ENCODE peak calls at places on chromosomes 13 and 19, in ten cellular contexts. One of them, this sample, is unnamed.

GRCh38 chr13:76690611-76691010 is 195.6 kb downstream of the KCTD12 start:
- DNase-seq in left ventricle myocardium inferior: no peak
- DNase-seq in H7: no peak
- DNase-seq in naive thymus-derived CD4-positive, alpha-beta T cell: no peak
- DNase-seq in mesendoderm: no peak
- DNase-seq in CD8-positive, alpha-beta memory T cell: no peak
- DNase-seq in tibial artery: no peak
- DNase-seq in fibroblast of lung: no peak
- DNase-seq in brain microvascular endothelial cell: no peak
- DNase-seq in left lung: no peak
- DNase-seq in this sample: no peak

GRCh38 chr19:2607712-2608601 is 94.5 kb downstream of the GNG7 start:
- DNase-seq in left ventricle myocardium inferior: no peak
- DNase-seq in H7: peak; percentile 51
- DNase-seq in naive thymus-derived CD4-positive, alpha-beta T cell: peak; percentile 71
- DNase-seq in mesendoderm: no peak
- DNase-seq in CD8-positive, alpha-beta memory T cell: peak; percentile 72
- DNase-seq in tibial artery: no peak
- DNase-seq in fibroblast of lung: no peak
- DNase-seq in brain microvascular endothelial cell: no peak
- DNase-seq in left lung: no peak
- DNase-seq in this sample: no peak

GRCh38 chr19:33712268-33712667 is 84.4 kb upstream of the KCTD15 start:
- DNase-seq in left ventricle myocardium inferior: no peak
- DNase-seq in H7: no peak
- DNase-seq in naive thymus-derived CD4-positive, alpha-beta T cell: no peak
- DNase-seq in mesendoderm: no peak
- DNase-seq in CD8-positive, alpha-beta memory T cell: no peak
- DNase-seq in tibial artery: no peak
- DNase-seq in fibroblast of lung: no peak
- DNase-seq in brain microvascular endothelial cell: no peak
- DNase-seq in left lung: peak; percentile 15
- DNase-seq in this sample: no peak

GRCh38 chr13:110109910-110110309 is 197.0 kb downstream of the COL4A1 start:
- DNase-seq in left ventricle myocardium inferior: peak; percentile 80
- DNase-seq in H7: peak; percentile 80
- DNase-seq in naive thymus-derived CD4-positive, alpha-beta T cell: no peak
- DNase-seq in mesendoderm: peak; percentile 65
- DNase-seq in CD8-positive, alpha-beta memory T cell: no peak
- DNase-seq in tibial artery: peak; percentile 92
- DNase-seq in fibroblast of lung: peak; percentile 96
- DNase-seq in brain microvascular endothelial cell: peak; percentile 90
- DNase-seq in left lung: peak; percentile 63
- DNase-seq in this sample: peak; percentile 97

GRCh38 chr19:48874309-48875135 is 2.3 kb downstream of the PPP1R15A start:
- DNase-seq in left ventricle myocardium inferior: no peak
- DNase-seq in H7: no peak
- DNase-seq in naive thymus-derived CD4-positive, alpha-beta T cell: peak; percentile 24
- DNase-seq in mesendoderm: no peak
- DNase-seq in CD8-positive, alpha-beta memory T cell: no peak
- DNase-seq in tibial artery: peak; percentile 77
- DNase-seq in fibroblast of lung: peak; percentile 76
- DNase-seq in brain microvascular endothelial cell: peak; percentile 51
- DNase-seq in left lung: peak; percentile 58
- DNase-seq in this sample: peak; percentile 81

GRCh38 chr19:52691215-52691610 is 43.6 kb downstream of the ZNF611 start:
- DNase-seq in left ventricle myocardium inferior: peak; percentile 16
- DNase-seq in H7: no peak
- DNase-seq in naive thymus-derived CD4-positive, alpha-beta T cell: no peak
- DNase-seq in mesendoderm: peak; percentile 36
- DNase-seq in CD8-positive, alpha-beta memory T cell: no peak
- DNase-seq in tibial artery: no peak
- DNase-seq in fibroblast of lung: no peak
- DNase-seq in brain microvascular endothelial cell: no peak
- DNase-seq in left lung: no peak
- DNase-seq in this sample: no peak

GRCh38 chr13:73943137-73943964 is 190.9 kb downstream of the KLF12 start:
- DNase-seq in left ventricle myocardium inferior: no peak
- DNase-seq in H7: no peak
- DNase-seq in naive thymus-derived CD4-positive, alpha-beta T cell: peak; percentile 44
- DNase-seq in mesendoderm: no peak
- DNase-seq in CD8-positive, alpha-beta memory T cell: no peak
- DNase-seq in tibial artery: no peak
- DNase-seq in fibroblast of lung: no peak
- DNase-seq in brain microvascular endothelial cell: no peak
- DNase-seq in left lung: no peak
- DNase-seq in this sample: no peak

GRCh38 chr13:32878172-32878571 is 138.1 kb upstream of the KL start:
- DNase-seq in left ventricle myocardium inferior: no peak
- DNase-seq in H7: no peak
- DNase-seq in naive thymus-derived CD4-positive, alpha-beta T cell: no peak
- DNase-seq in mesendoderm: peak; percentile 70
- DNase-seq in CD8-positive, alpha-beta memory T cell: no peak
- DNase-seq in tibial artery: no peak
- DNase-seq in fibroblast of lung: peak; percentile 71
- DNase-seq in brain microvascular endothelial cell: no peak
- DNase-seq in left lung: no peak
- DNase-seq in this sample: no peak

GRCh38 chr19:17481986-17482385 is 11.7 kb downstream of the SLC27A1 start:
- DNase-seq in left ventricle myocardium inferior: no peak
- DNase-seq in H7: no peak
- DNase-seq in naive thymus-derived CD4-positive, alpha-beta T cell: no peak
- DNase-seq in mesendoderm: no peak
- DNase-seq in CD8-positive, alpha-beta memory T cell: no peak
- DNase-seq in tibial artery: no peak
- DNase-seq in fibroblast of lung: no peak
- DNase-seq in brain microvascular endothelial cell: no peak
- DNase-seq in left lung: no peak
- DNase-seq in this sample: no peak

GRCh38 chr13:107342747-107343146 is 774.8 kb upstream of the ARGLU1 start:
- DNase-seq in left ventricle myocardium inferior: no peak
- DNase-seq in H7: no peak
- DNase-seq in naive thymus-derived CD4-positive, alpha-beta T cell: no peak
- DNase-seq in mesendoderm: peak; percentile 12
- DNase-seq in CD8-positive, alpha-beta memory T cell: no peak
- DNase-seq in tibial artery: no peak
- DNase-seq in fibroblast of lung: no peak
- DNase-seq in brain microvascular endothelial cell: no peak
- DNase-seq in left lung: no peak
- DNase-seq in this sample: no peak

GRCh38 chr13:32228330-32229041 is 86.7 kb downstream of the ZAR1L start:
- DNase-seq in left ventricle myocardium inferior: no peak
- DNase-seq in H7: no peak
- DNase-seq in naive thymus-derived CD4-positive, alpha-beta T cell: no peak
- DNase-seq in mesendoderm: peak; percentile 73
- DNase-seq in CD8-positive, alpha-beta memory T cell: no peak
- DNase-seq in tibial artery: no peak
- DNase-seq in fibroblast of lung: peak; percentile 76
- DNase-seq in brain microvascular endothelial cell: peak; percentile 55
- DNase-seq in left lung: no peak
- DNase-seq in this sample: peak; percentile 51

DNA sequence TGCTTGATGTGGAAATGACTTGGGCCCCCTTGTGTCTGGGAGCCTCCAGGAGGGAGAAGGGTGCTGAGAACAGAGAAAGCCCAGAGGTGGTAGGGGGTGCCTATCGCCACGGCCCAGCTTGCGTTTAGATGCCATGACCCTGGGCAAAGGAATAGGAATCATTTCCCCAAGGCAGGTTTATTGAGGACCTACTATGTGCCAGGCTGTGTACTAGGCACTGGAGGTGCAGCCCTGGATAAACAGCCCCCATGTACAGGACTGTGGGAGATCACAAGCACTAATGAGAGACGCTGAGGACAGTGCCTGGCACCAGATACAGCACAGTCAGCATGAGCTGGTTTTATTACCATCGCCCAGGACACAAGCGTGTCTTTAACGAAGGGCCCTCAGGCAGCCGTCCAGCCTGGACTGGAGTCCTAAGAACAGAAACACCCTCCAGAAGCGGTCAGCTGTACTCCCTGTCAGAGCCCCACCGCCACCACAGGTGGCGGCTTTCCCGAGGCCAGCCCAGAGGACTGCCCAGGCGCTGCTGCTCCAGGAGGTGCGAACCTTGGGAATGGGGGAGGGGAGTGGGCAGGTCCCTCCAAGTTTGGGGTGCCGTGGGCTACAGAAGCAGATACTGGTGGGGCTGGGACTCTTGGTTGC is 4.6 kb downstream of the TMEM147 start:
- DNase-seq in left ventricle myocardium inferior: no peak
- DNase-seq in H7: no peak
- DNase-seq in naive thymus-derived CD4-positive, alpha-beta T cell: no peak
- DNase-seq in mesendoderm: no peak
- DNase-seq in CD8-positive, alpha-beta memory T cell: no peak
- DNase-seq in tibial artery: no peak
- DNase-seq in fibroblast of lung: no peak
- DNase-seq in brain microvascular endothelial cell: no peak
- DNase-seq in left lung: no peak
- DNase-seq in this sample: no peak
- H3K36me3 ChIP-seq in left ventricle myocardium inferior: peaks cover 12% of the 10 kb centered on the region
- H3K36me3 ChIP-seq in H7: peaks cover 6% of the 10 kb centered on the region
- H3K36me3 ChIP-seq in naive thymus-derived CD4-positive, alpha-beta T cell: no peaks in the 10 kb centered on the region
- H3K36me3 ChIP-seq in mesendoderm: peaks cover 2% of the 10 kb centered on the region
- H3K36me3 ChIP-seq in CD8-positive, alpha-beta memory T cell: no peaks in the 10 kb centered on the region
- H3K36me3 ChIP-seq in tibial artery: peaks cover 8% of the 10 kb centered on the region
- H3K36me3 ChIP-seq in fibroblast of lung: no peaks in the 10 kb centered on the region
- H3K36me3 ChIP-seq in brain microvascular endothelial cell: peaks cover 2% of the 10 kb centered on the region
- H3K36me3 ChIP-seq in left lung: peaks cover 15% of the 10 kb centered on the region
- H3K36me3 ChIP-seq in this sample: peaks cover 34% of the 10 kb centered on the region

DNA sequence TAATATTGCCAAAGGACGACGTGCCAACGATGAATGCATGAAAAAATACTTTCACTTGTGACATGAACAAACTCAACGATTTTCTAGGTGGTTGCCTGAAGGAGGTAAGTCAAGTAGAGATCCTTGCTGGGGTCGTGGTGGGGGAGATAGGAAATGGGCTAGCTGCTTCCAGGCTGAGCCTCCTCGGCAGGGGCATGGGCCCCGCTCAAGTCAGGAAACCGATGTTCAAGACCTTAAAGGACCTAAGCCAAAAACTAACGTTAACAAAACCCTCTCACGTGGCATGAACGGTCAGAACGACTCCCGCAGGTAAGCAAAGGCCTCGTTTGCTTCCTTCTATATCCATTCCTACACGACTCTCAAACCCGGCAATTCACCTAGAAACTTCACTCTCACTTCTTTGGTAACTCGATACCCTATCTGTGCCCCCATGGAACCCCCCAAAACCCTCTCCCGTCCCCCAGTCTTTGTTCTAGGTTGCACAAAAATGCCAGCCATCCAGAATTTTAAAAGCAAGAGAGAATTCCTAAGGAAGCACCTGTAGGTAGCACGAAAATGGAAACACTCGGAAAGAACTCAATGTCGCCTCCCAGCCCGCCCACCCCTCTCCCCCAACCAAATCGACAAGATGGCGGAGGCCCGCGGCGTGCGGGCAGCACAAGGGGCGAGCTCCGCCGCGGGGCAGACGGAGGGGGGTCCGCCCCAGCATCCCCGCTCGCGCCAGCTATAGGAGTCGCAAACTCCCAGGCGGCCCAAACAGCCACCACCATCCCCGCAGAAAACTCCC is 13.6 kb downstream of the ACP4 start:
- DNase-seq in left ventricle myocardium inferior: no peak
- DNase-seq in H7: peak; percentile 86
- DNase-seq in naive thymus-derived CD4-positive, alpha-beta T cell: no peak
- DNase-seq in mesendoderm: no peak
- DNase-seq in CD8-positive, alpha-beta memory T cell: no peak
- DNase-seq in tibial artery: no peak
- DNase-seq in fibroblast of lung: no peak
- DNase-seq in brain microvascular endothelial cell: no peak
- DNase-seq in left lung: no peak
- DNase-seq in this sample: no peak
- H3K36me3 ChIP-seq in left ventricle myocardium inferior: peaks cover 17% of the 10 kb centered on the region
- H3K36me3 ChIP-seq in H7: peaks cover 30% of the 10 kb centered on the region
- H3K36me3 ChIP-seq in naive thymus-derived CD4-positive, alpha-beta T cell: no peaks in the 10 kb centered on the region
- H3K36me3 ChIP-seq in mesendoderm: peaks cover 15% of the 10 kb centered on the region
- H3K36me3 ChIP-seq in CD8-positive, alpha-beta memory T cell: no peaks in the 10 kb centered on the region
- H3K36me3 ChIP-seq in tibial artery: peaks cover 19% of the 10 kb centered on the region
- H3K36me3 ChIP-seq in fibroblast of lung: peaks cover 8% of the 10 kb centered on the region
- H3K36me3 ChIP-seq in brain microvascular endothelial cell: peaks cover 20% of the 10 kb centered on the region
- H3K36me3 ChIP-seq in left lung: peaks cover 35% of the 10 kb centered on the region
- H3K36me3 ChIP-seq in this sample: peaks cover 49% of the 10 kb centered on the region

GRCh38 chr13:40517486-40518311 is 148.7 kb downstream of the FOXO1 start:
- DNase-seq in left ventricle myocardium inferior: no peak
- DNase-seq in H7: no peak
- DNase-seq in naive thymus-derived CD4-positive, alpha-beta T cell: no peak
- DNase-seq in mesendoderm: no peak
- DNase-seq in CD8-positive, alpha-beta memory T cell: no peak
- DNase-seq in tibial artery: no peak
- DNase-seq in fibroblast of lung: no peak
- DNase-seq in brain microvascular endothelial cell: no peak
- DNase-seq in left lung: no peak
- DNase-seq in this sample: no peak

GRCh38 chr13:40519637-40520036 is 146.8 kb downstream of the FOXO1 start:
- DNase-seq in left ventricle myocardium inferior: peak; percentile 40
- DNase-seq in H7: no peak
- DNase-seq in naive thymus-derived CD4-positive, alpha-beta T cell: no peak
- DNase-seq in mesendoderm: no peak
- DNase-seq in CD8-positive, alpha-beta memory T cell: no peak
- DNase-seq in tibial artery: peak; percentile 71
- DNase-seq in fibroblast of lung: no peak
- DNase-seq in brain microvascular endothelial cell: no peak
- DNase-seq in left lung: no peak
- DNase-seq in this sample: no peak

GRCh38 chr13:40515702-40516101 is 150.7 kb downstream of the FOXO1 start:
- DNase-seq in left ventricle myocardium inferior: no peak
- DNase-seq in H7: no peak
- DNase-seq in naive thymus-derived CD4-positive, alpha-beta T cell: no peak
- DNase-seq in mesendoderm: no peak
- DNase-seq in CD8-positive, alpha-beta memory T cell: no peak
- DNase-seq in tibial artery: no peak
- DNase-seq in fibroblast of lung: no peak
- DNase-seq in brain microvascular endothelial cell: no peak
- DNase-seq in left lung: no peak
- DNase-seq in this sample: no peak

GRCh38 chr13:40518481-40518882 is 148.0 kb downstream of the FOXO1 start:
- DNase-seq in left ventricle myocardium inferior: no peak
- DNase-seq in H7: no peak
- DNase-seq in naive thymus-derived CD4-positive, alpha-beta T cell: no peak
- DNase-seq in mesendoderm: peak; percentile 68
- DNase-seq in CD8-positive, alpha-beta memory T cell: no peak
- DNase-seq in tibial artery: no peak
- DNase-seq in fibroblast of lung: peak; percentile 57
- DNase-seq in brain microvascular endothelial cell: no peak
- DNase-seq in left lung: no peak
- DNase-seq in this sample: no peak

GRCh38 chr13:40514797-40515196 is 151.6 kb downstream of the FOXO1 start:
- DNase-seq in left ventricle myocardium inferior: no peak
- DNase-seq in H7: no peak
- DNase-seq in naive thymus-derived CD4-positive, alpha-beta T cell: no peak
- DNase-seq in mesendoderm: no peak
- DNase-seq in CD8-positive, alpha-beta memory T cell: no peak
- DNase-seq in tibial artery: no peak
- DNase-seq in fibroblast of lung: no peak
- DNase-seq in brain microvascular endothelial cell: no peak
- DNase-seq in left lung: no peak
- DNase-seq in this sample: no peak
- H3K36me3 ChIP-seq in left ventricle myocardium inferior: no peaks in the 10 kb centered on the region
- H3K36me3 ChIP-seq in H7: no peaks in the 10 kb centered on the region
- H3K36me3 ChIP-seq in naive thymus-derived CD4-positive, alpha-beta T cell: no peaks in the 10 kb centered on the region
- H3K36me3 ChIP-seq in mesendoderm: no peaks in the 10 kb centered on the region
- H3K36me3 ChIP-seq in CD8-positive, alpha-beta memory T cell: no peaks in the 10 kb centered on the region
- H3K36me3 ChIP-seq in tibial artery: no peaks in the 10 kb centered on the region
- H3K36me3 ChIP-seq in fibroblast of lung: no peaks in the 10 kb centered on the region
- H3K36me3 ChIP-seq in brain microvascular endothelial cell: no peaks in the 10 kb centered on the region
- H3K36me3 ChIP-seq in left lung: no peaks in the 10 kb centered on the region
- H3K36me3 ChIP-seq in this sample: no peaks in the 10 kb centered on the region

GRCh38 chr19:4018775-4019504 is 11.4 kb downstream of the PIAS4 start:
- DNase-seq in left ventricle myocardium inferior: no peak
- DNase-seq in H7: no peak
- DNase-seq in naive thymus-derived CD4-positive, alpha-beta T cell: no peak
- DNase-seq in mesendoderm: no peak
- DNase-seq in CD8-positive, alpha-beta memory T cell: no peak
- DNase-seq in tibial artery: peak; percentile 60
- DNase-seq in fibroblast of lung: no peak
- DNase-seq in brain microvascular endothelial cell: no peak
- DNase-seq in left lung: no peak
- DNase-seq in this sample: no peak
- H3K36me3 ChIP-seq in left ventricle myocardium inferior: peaks cover 24% of the 10 kb centered on the region
- H3K36me3 ChIP-seq in H7: no peaks in the 10 kb centered on the region
- H3K36me3 ChIP-seq in naive thymus-derived CD4-positive, alpha-beta T cell: no peaks in the 10 kb centered on the region
- H3K36me3 ChIP-seq in mesendoderm: no peaks in the 10 kb centered on the region
- H3K36me3 ChIP-seq in CD8-positive, alpha-beta memory T cell: peaks cover 4% of the 10 kb centered on the region
- H3K36me3 ChIP-seq in tibial artery: peaks cover 36% of the 10 kb centered on the region
- H3K36me3 ChIP-seq in fibroblast of lung: peaks cover 16% of the 10 kb centered on the region
- H3K36me3 ChIP-seq in brain microvascular endothelial cell: peaks cover 22% of the 10 kb centered on the region
- H3K36me3 ChIP-seq in left lung: peaks cover 61% of the 10 kb centered on the region
- H3K36me3 ChIP-seq in this sample: peaks cover 2% of the 10 kb centered on the region

This sample was measured in MG63.